ENCODE peak calls at places on chromosomes 1 and 21, in four cellular contexts. A is BJ, E is NCI-H774, C is neuronal stem cell. N is an unnamed sample.

GRCh38 chr1:154206212-154206611 is at the start of gene CFAP141:
- DNase-seq in C (no peak), E (no peak), A (no peak), N (no peak)

GRCh38 chr1:199269241-199269640 is 630.4 kb downstream of the PTPRC start:
- DNase-seq in C (no peak), E (no peak), A (no peak), N (no peak)

GRCh38 chr1:98327151-98327918 is 334.2 kb upstream of the SNX7 start:
- DNase-seq in E (no peak), A (peak), C (no peak), N (no peak)

GRCh38 chr1:114369930-114370329 is 141.1 kb downstream of the TRIM33 start:
- DNase-seq in C (no peak), E (no peak), A (peak), N (no peak)

GRCh38 chr1:187237542-187237941 is 408.8 kb downstream of the PLA2G4A start:
- DNase-seq in E (no peak), C (no peak), A (no peak), N (no peak)

GRCh38 chr1:13793088-13793730 is 93.2 kb downstream of the PRDM2 start:
- DNase-seq in E (no peak), A (no peak), C (no peak), N (no peak)

GRCh38 chr1:244970236-244970652 is 105.9 kb upstream of the HNRNPU start:
- DNase-seq in E (peak), A (no peak), C (peak), N (no peak)

GRCh38 chr21:32457360-32457840 is 44.9 kb downstream of the EVA1C start:
- DNase-seq in A (no peak), E (no peak), C (no peak), N (no peak)

GRCh38 chr1:229843627-229844238 is 217.7 kb downstream of the URB2 start:
- DNase-seq in C (no peak), A (no peak), E (peak), N (peak)

GRCh38 chr1:165383067-165383466 is 26.6 kb upstream of the LMX1A start:
- DNase-seq in C (no peak), A (peak), E (no peak), N (no peak)

GRCh38 chr1:206517784-206518183 is 10.5 kb downstream of the RASSF5 start:
- DNase-seq in A (no peak), C (no peak), E (no peak), N (no peak)

GRCh38 chr1:201740086-201740541 is 88.8 kb upstream of the IPO9 start:
- DNase-seq in E (no peak), C (no peak), A (no peak), N (no peak)

GRCh38 chr1:233443040-233443439 is 115.5 kb downstream of the MAP3K21 start:
- DNase-seq in E (no peak), C (no peak), A (no peak), N (no peak)

GRCh38 chr1:180863158-180863775 is 49.4 kb upstream of the KIAA1614 start:
- DNase-seq in C (peak), A (peak), E (peak), N (peak)

GRCh38 chr1:72111662-72112061 is 170.7 kb downstream of the NEGR1 start:
- DNase-seq in E (no peak), A (no peak), C (no peak), N (no peak)

GRCh38 chr21:37219766-37220432 is 47.2 kb downstream of the VPS26C start:
- DNase-seq in E (peak), A (no peak), C (no peak), N (no peak)

GRCh38 chr1:29453502-29454240 is 217.3 kb downstream of the PTPRU start:
- DNase-seq in A (peak), E (no peak), C (peak), N (peak)

GRCh38 chr1:39656416-39656815 is 15.5 kb downstream of the NT5C1A start:
- DNase-seq in A (no peak), C (no peak), E (no peak), N (no peak)

GRCh38 chr1:169207825-169208520 is 101.5 kb downstream of the ATP1B1 start:
- DNase-seq in E (no peak), C (no peak), A (peak), N (no peak)

GRCh38 chr1:96374076-96374762 is 347.4 kb upstream of the PTBP2 start:
- DNase-seq in E (no peak), A (no peak), C (no peak), N (no peak)

GRCh38 chr1:152244576-152244975 is 20.6 kb upstream of the HRNR start:
- DNase-seq in E (no peak), A (no peak), C (no peak), N (no peak)

GRCh38 chr1:87328121-87329050 is at the start of gene LMO4:
- DNase-seq in A (peak), E (peak), C (peak), N (peak)

GRCh38 chr1:204294371-204294770 is 65.4 kb downstream of the PLEKHA6 start:
- DNase-seq in C (no peak), E (no peak), A (peak), N (no peak)

GRCh38 chr21:45551316-45551715 is 9.1 kb upstream of the SLC19A1 start:
- DNase-seq in C (no peak), A (no peak), E (peak), N (no peak)

GRCh38 chr1:86233406-86233805 is 76.8 kb upstream of the COL24A1 start:
- DNase-seq in E (no peak), A (no peak), C (no peak), N (no peak)